ENCODE peak calls at places on chromosomes 7 and 10, in four cellular contexts. C, W, Y and U are unnamed samples.

GRCh38 chr10:3126741-3127342 is 45.7 kb downstream of the PITRM1 start:
- DNase-seq in C (no peak), W (peak), Y (no peak), U (peak)

GRCh38 chr7:15783971-15784693 is 97.6 kb upstream of the MEOX2 start:
- DNase-seq in C (no peak), W (no peak), Y (no peak), U (no peak)

GRCh38 chr7:132112632-132113031 is 463.6 kb downstream of the PLXNA4 start:
- DNase-seq in C (no peak), W (no peak), Y (no peak), U (no peak)

GRCh38 chr7:140304071-140304799 is 94.1 kb downstream of the SLC37A3 start:
- DNase-seq in C (peak), W (no peak), Y (peak), U (peak)

GRCh38 chr7:43211276-43211675 is 98.8 kb downstream of the HECW1 start:
- DNase-seq in C (no peak), W (no peak), Y (no peak), U (peak)

GRCh38 chr7:88307412-88307811 is 718 bp upstream of the STEAP4 start:
- DNase-seq in C (no peak), W (no peak), Y (no peak), U (no peak)

GRCh38 chr10:43196981-43197833 is 59.0 kb downstream of the CSGALNACT2 start:
- DNase-seq in C (no peak), W (no peak), Y (no peak), U (no peak)

GRCh38 chr10:79487296-79488194 is 24.8 kb upstream of the EIF5AL1 start:
- DNase-seq in C (peak), W (peak), Y (peak), U (peak)

GRCh38 chr10:16612148-16612742 is 90.6 kb upstream of the C1QL3 start:
- DNase-seq in C (no peak), W (no peak), Y (no peak), U (no peak)

GRCh38 chr7:50782376-50783208 is at the start of gene GRB10:
- DNase-seq in C (no peak), W (peak), Y (no peak), U (peak)

GRCh38 chr10:75497997-75498797 is 66.8 kb downstream of the LRMDA start:
- DNase-seq in C (no peak), W (no peak), Y (no peak), U (peak)

GRCh38 chr10:51422311-51423120 is 276.9 kb downstream of the CSTF2T start:
- DNase-seq in C (peak), W (peak), Y (peak), U (peak)

GRCh38 chr10:76117949-76118348 is 686.5 kb downstream of the LRMDA start:
- DNase-seq in C (no peak), W (no peak), Y (no peak), U (peak)

GRCh38 chr7:77456711-77457110 is 40.6 kb upstream of the GSAP start:
- DNase-seq in C (no peak), W (no peak), Y (no peak), U (no peak)

GRCh38 chr10:62813453-62813852 is 2.7 kb downstream of the EGR2 start:
- DNase-seq in C (no peak), W (no peak), Y (no peak), U (no peak)

GRCh38 chr10:78730754-78731153 is 338.0 kb upstream of the ZMIZ1 start:
- DNase-seq in C (no peak), W (no peak), Y (no peak), U (no peak)

GRCh38 chr7:102122026-102122425 is 164.6 kb upstream of the SH2B2 start:
- DNase-seq in C (no peak), W (no peak), Y (no peak), U (no peak)

GRCh38 chr7:77328669-77329068 is 87.5 kb downstream of the GSAP start:
- DNase-seq in C (no peak), W (no peak), Y (no peak), U (no peak)

GRCh38 chr10:68333905-68334431 is 1.2 kb upstream of the PBLD start:
- DNase-seq in C (no peak), W (no peak), Y (no peak), U (no peak)

GRCh38 chr10:92690211-92691041 is 671 bp downstream of the HHEX start:
- DNase-seq in C (peak), W (peak), Y (peak), U (peak)

GRCh38 chr10:89633484-89633883 is 11.6 kb downstream of the PANK1 start:
- DNase-seq in C (no peak), W (no peak), Y (no peak), U (no peak)

GRCh38 chr10:28991738-28992270 is 297.1 kb upstream of the LYZL1 start:
- DNase-seq in C (no peak), W (peak), Y (no peak), U (peak)

GRCh38 chr7:79055722-79056415 is 397.6 kb downstream of the MAGI2 start:
- DNase-seq in C (no peak), W (no peak), Y (no peak), U (no peak)